ENCODE peak calls at places on chromosomes 3 and 15, in four cellular contexts. O is HepG2, N is H1, G is K562. Q is an unnamed sample.

GRCh38 chr3:110526732-110527727 is 544.6 kb upstream of the NECTIN3 start:
- DNase-seq in G (peak), O (no peak), N (no peak), Q (no peak)

GRCh38 chr3:189563841-189564563 is 67.2 kb upstream of the TP63 start:
- DNase-seq in G (no peak), N (no peak), O (no peak), Q (no peak)

GRCh38 chr15:58190419-58190818 is 52.2 kb downstream of the AQP9 start:
- DNase-seq in O (no peak), N (no peak), G (no peak), Q (no peak)

GRCh38 chr15:28920781-28921331 is 35.1 kb downstream of the APBA2 start:
- DNase-seq in N (no peak), G (no peak), O (no peak), Q (no peak)

GRCh38 chr3:23809294-23809693 is 3.5 kb downstream of the UBE2E1 start:
- DNase-seq in O (no peak), G (no peak), N (no peak), Q (no peak)

GRCh38 chr15:80160570-80161156 is 7.9 kb downstream of the FAH start:
- DNase-seq in O (peak), G (no peak), N (no peak), Q (no peak)

GRCh38 chr3:180633722-180634121 is 31.8 kb downstream of the TTC14 start:
- DNase-seq in G (no peak), O (no peak), N (no peak), Q (peak)

GRCh38 chr3:74575857-74576256 is 38.6 kb downstream of the CNTN3 start:
- DNase-seq in N (no peak), G (no peak), O (no peak), Q (peak)

GRCh38 chr15:33149919-33150318 is 44.6 kb downstream of the FMN1 start:
- DNase-seq in G (no peak), O (no peak), N (no peak), Q (no peak)

GRCh38 chr15:50925281-50925680 is 16.8 kb downstream of the AP4E1 start:
- DNase-seq in G (no peak), O (no peak), N (no peak), Q (no peak)

GRCh38 chr15:83046558-83047127 is 20.4 kb downstream of the BTBD1 start:
- DNase-seq in O (no peak), G (no peak), N (no peak), Q (no peak)

GRCh38 chr15:98999233-98999632 is 8.4 kb downstream of the PGPEP1L start:
- DNase-seq in G (no peak), N (no peak), O (no peak), Q (no peak)

GRCh38 chr15:40936709-40937666 is 7.8 kb downstream of the DLL4 start:
- DNase-seq in G (no peak), O (peak), N (no peak), Q (no peak)

GRCh38 chr3:46231323-46231722 is 10.9 kb upstream of the CCR3 start:
- DNase-seq in G (no peak), N (no peak), O (no peak), Q (no peak)

GRCh38 chr3:177493091-177493490 is 295.8 kb upstream of the TBL1XR1 start:
- DNase-seq in G (no peak), O (no peak), N (no peak), Q (no peak)

GRCh38 chr3:132236701-132237651 is 80.2 kb upstream of the ACP3 start:
- DNase-seq in N (no peak), O (no peak), G (no peak), Q (no peak)

GRCh38 chr15:42137461-42138261 is 18.8 kb downstream of the PLA2G4F start:
- DNase-seq in G (no peak), O (peak), N (peak), Q (no peak)

GRCh38 chr3:113231827-113232253 is 20.5 kb downstream of the BOC start:
- DNase-seq in O (peak), G (no peak), N (no peak), Q (no peak)

GRCh38 chr15:33700695-33701303 is 267.5 kb upstream of the CHRM5 start:
- DNase-seq in O (peak), G (peak), N (peak), Q (peak)

GRCh38 chr15:84846269-84846668 is 29.1 kb downstream of the ALPK3 start:
- DNase-seq in N (no peak), G (no peak), O (no peak), Q (no peak)
- TF ChIP-seq JUN in N (no peak), G (no peak), O (no peak), Q (no peak)

DNA sequence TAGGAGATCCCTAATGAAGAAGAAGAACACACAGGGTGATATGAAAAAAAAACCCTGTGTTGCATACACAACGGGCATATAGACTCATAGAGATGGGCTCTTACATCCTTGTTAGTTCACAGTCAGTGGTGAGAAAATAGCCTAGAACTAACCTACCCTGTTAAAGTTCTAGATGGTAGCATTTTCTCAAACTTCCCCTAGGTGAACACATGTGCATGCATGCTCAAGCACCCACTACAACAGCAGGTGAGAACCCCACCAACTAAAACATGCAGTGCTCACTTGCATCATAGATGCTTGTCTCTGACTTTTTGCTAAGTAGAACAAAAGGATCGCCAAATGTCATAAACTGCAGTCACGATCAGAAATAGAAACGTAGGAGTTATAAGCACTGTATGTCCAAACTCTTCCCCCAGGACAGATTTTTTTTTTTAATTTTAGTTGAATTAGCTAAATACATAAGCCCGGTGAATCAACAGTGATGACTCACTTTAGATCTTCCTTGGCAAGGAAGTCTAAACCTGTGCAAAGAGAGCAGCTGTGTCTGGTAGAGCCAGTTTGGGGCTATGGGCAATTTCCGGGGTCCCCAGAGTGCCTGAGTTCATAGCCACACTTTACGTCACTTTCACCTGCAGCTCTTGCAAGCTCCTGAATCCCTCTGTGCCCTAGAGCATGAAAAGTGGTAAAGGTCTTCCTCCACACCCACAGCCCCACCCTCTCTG is 96.2 kb upstream of the SEMA6D start:
- DNase-seq in N (no peak), O (no peak), G (no peak), Q (no peak)
- TF ChIP-seq CREB1 in N (no peak), O (no peak), G (no peak), Q (no peak)

GRCh38 chr15:88118035-88118434 is 138.5 kb downstream of the NTRK3 start:
- DNase-seq in N (no peak), O (no peak), G (no peak), Q (no peak)

GRCh38 chr15:88118741-88119140 is 137.8 kb downstream of the NTRK3 start:
- DNase-seq in O (no peak), N (no peak), G (no peak), Q (no peak)

GRCh38 chr15:88108991-88109390 is 147.5 kb downstream of the NTRK3 start:
- DNase-seq in O (no peak), N (no peak), G (no peak), Q (no peak)

GRCh38 chr15:88115529-88116152 is 140.9 kb downstream of the NTRK3 start:
- DNase-seq in N (no peak), O (no peak), G (no peak), Q (no peak)

GRCh38 chr15:88113909-88114308 is 142.6 kb downstream of the NTRK3 start:
- DNase-seq in O (no peak), N (no peak), G (no peak), Q (no peak)
- TF ChIP-seq JUN in O (no peak), N (no peak), G (no peak), Q (no peak)

GRCh38 chr3:146449076-146449475 is 20.3 kb downstream of the PLSCR2 start:
- DNase-seq in N (no peak), O (no peak), G (no peak), Q (no peak)
- TF ChIP-seq CREB1 in N (no peak), O (no peak), G (no peak), Q (no peak)

GRCh38 chr3:147471741-147472140 is 62.6 kb downstream of the ZIC1 start:
- DNase-seq in O (no peak), N (no peak), G (no peak), Q (no peak)

DNA sequence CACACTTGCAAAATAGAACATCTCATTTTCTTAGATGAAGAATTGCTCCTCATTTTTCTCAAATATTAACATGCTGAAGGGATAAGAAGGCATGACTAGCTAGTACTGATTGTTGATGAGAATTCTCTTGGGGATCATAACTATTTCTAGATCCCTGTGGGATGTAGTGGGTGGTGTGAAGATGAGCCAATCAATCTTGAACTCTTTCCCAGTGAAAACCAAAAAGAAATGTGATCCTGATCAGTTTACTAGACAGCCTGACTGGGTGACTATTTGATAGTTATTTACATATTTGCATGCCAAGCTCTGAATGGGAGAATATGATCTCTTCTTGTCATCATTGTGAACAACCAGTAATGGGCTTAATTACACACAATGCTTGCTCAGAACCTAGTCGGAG is 63.7 kb downstream of the ZIC1 start:
- DNase-seq in N (no peak), G (no peak), O (no peak), Q (no peak)
- TF ChIP-seq JUN in N (no peak), G (no peak), O (no peak), Q (no peak)

GRCh38 chr3:107356706-107357105 is 20.5 kb upstream of the CCDC54 start:
- DNase-seq in N (no peak), G (no peak), O (no peak), Q (no peak)
- TF ChIP-seq CREB1 in N (no peak), G (no peak), O (no peak), Q (no peak)